ENCODE peak calls at places on chromosomes 6 and 20, in nine cellular contexts. L, K, R, I, T, F, Y, B and O are unnamed samples.

GRCh38 chr20:62973033-62973745 is 20.7 kb downstream of the SLC17A9 start:
- DNase-seq in L (no peak), K (no peak), R (no peak), I (no peak), T (no peak), F (no peak), Y (no peak), B (no peak), O (no peak)

GRCh38 chr6:47348316-47348863 is 38.7 kb upstream of the TNFRSF21 start:
- DNase-seq in L (no peak), K (no peak), R (no peak), I (no peak), T (no peak), F (no peak), Y (no peak), B (no peak), O (no peak)

GRCh38 chr6:24796616-24797290 is 2.0 kb downstream of the ARMH2 start:
- DNase-seq in L (no peak), K (no peak), R (no peak), I (no peak), T (no peak), F (no peak), Y (no peak), B (no peak), O (no peak)

GRCh38 chr6:127120109-127120786 is 1.8 kb downstream of the RSPO3 start:
- DNase-seq in L (peak), K (no peak), R (no peak), I (no peak), T (no peak), F (no peak), Y (peak), B (no peak), O (no peak)

GRCh38 chr20:2236266-2236665 is 59.5 kb upstream of the TGM3 start:
- DNase-seq in L (no peak), K (no peak), R (peak), I (no peak), T (peak), F (no peak), Y (no peak), B (no peak), O (no peak)

GRCh38 chr20:17444091-17444490 is 87.1 kb downstream of the BFSP1 start:
- DNase-seq in L (no peak), K (no peak), R (no peak), I (no peak), T (no peak), F (no peak), Y (no peak), B (no peak), O (no peak)

GRCh38 chr20:19992996-19993908 is 23.9 kb upstream of the NAA20 start:
- DNase-seq in L (no peak), K (peak), R (peak), I (no peak), T (peak), F (no peak), Y (peak), B (peak), O (no peak)

GRCh38 chr20:24100370-24101011 is 111.9 kb upstream of the GGTLC1 start:
- DNase-seq in L (peak), K (peak), R (peak), I (no peak), T (peak), F (peak), Y (no peak), B (peak), O (peak)

GRCh38 chr6:137659871-137660270 is 165.7 kb upstream of the OLIG3 start:
- DNase-seq in L (no peak), K (no peak), R (no peak), I (no peak), T (no peak), F (no peak), Y (no peak), B (no peak), O (peak)

GRCh38 chr20:59144831-59145196 is 18.8 kb upstream of the ZNF831 start:
- DNase-seq in L (no peak), K (no peak), R (no peak), I (no peak), T (no peak), F (no peak), Y (peak), B (no peak), O (no peak)

GRCh38 chr6:11653028-11653583 is 115.6 kb downstream of the TMEM170B start:
- DNase-seq in L (no peak), K (peak), R (peak), I (no peak), T (peak), F (no peak), Y (no peak), B (peak), O (peak)

GRCh38 chr6:89184344-89184743 is 32.8 kb downstream of the GABRR1 start:
- DNase-seq in L (peak), K (peak), R (no peak), I (no peak), T (no peak), F (no peak), Y (no peak), B (no peak), O (no peak)

GRCh38 chr6:16849280-16850210 is 88.3 kb upstream of the ATXN1 start:
- DNase-seq in L (no peak), K (peak), R (peak), I (no peak), T (peak), F (no peak), Y (no peak), B (peak), O (no peak)

GRCh38 chr6:151704383-151704782 is 103.1 kb upstream of the ESR1 start:
- DNase-seq in L (no peak), K (no peak), R (no peak), I (no peak), T (no peak), F (no peak), Y (no peak), B (no peak), O (no peak)

DNA sequence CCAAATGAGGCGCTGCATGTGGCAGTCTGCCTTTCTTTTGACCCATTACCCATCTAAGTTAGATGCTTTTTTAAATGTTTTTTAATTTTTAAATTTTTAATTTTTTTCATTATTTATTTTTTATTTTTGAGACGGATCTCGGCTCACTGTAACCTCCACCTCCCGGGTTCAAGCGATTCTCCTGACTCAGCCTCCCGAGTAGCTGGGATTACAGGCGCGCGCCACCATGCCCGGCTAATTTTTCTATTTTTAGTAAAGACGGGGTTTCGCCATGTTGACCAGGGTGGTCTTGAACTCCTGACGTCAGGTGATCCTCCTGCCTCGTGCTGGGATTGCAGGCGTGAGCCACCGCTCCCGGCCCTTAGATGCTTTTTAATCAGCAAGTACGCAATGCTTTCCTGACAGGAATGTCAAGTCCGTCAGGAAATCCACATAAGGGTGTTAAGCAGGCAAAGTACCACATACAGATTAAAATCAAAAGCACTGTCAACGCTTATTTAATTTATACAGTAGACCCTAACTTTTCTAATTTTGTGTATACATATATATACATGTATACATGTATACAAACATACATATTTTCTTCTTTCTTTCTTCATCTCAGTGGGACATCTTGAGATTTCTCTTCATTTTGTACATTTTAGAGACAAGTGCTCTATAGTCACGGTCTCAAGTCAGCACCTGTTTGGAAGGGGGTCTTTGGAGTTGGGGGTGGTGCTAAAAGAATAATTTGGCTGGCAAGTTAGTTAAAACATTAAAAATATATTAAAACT is 1.0 kb upstream of the GSTA4 start:
- DNase-seq in L (peak), K (peak), R (peak), I (peak), T (peak), F (peak), Y (peak), B (peak), O (peak)
- H3K4me3 ChIP-seq in L (peak), K (peak), R (peak), I (no peak), T (peak), F (peak), Y (peak), B (peak), O (peak)

DNA sequence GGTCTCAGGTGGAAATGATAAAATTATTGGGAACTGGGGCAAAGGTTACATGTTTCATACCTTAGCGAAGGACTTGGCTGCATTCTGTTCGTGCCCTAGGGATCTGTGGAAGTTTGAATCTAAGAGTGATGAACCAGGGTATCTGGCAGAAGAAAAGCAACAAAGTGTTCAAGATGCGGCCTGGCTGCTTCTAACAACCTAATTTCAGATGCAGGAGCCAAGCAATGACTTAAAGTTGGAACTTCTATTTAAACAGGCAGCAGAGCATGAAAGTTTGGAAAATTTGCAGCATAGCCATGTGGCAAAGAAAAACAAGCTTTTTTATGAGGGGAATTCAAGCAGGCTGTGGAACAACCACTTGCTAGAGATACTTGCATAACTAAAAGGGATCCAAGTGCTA is 73.5 kb downstream of the CD24 start:
- DNase-seq in L (no peak), K (no peak), R (no peak), I (no peak), T (no peak), F (no peak), Y (no peak), B (no peak), O (no peak)
- TF ChIP-seq CTCF in L (no peak), K (no peak), R (no peak), I (no peak), T (no peak), F (no peak), Y (no peak), B (no peak), O (no peak)

GRCh38 chr6:144395014-144395413 is 109.9 kb downstream of the UTRN start:
- DNase-seq in L (no peak), K (peak), R (peak), I (no peak), T (no peak), F (no peak), Y (no peak), B (no peak), O (no peak)

GRCh38 chr6:144390202-144390601 is 105.1 kb downstream of the UTRN start:
- DNase-seq in L (no peak), K (no peak), R (no peak), I (no peak), T (no peak), F (no peak), Y (no peak), B (no peak), O (no peak)

GRCh38 chr6:144395835-144396234 is 110.7 kb downstream of the UTRN start:
- DNase-seq in L (no peak), K (no peak), R (no peak), I (no peak), T (no peak), F (no peak), Y (no peak), B (no peak), O (no peak)

GRCh38 chr6:144394209-144394608 is 109.1 kb downstream of the UTRN start:
- DNase-seq in L (no peak), K (peak), R (no peak), I (no peak), T (no peak), F (no peak), Y (no peak), B (peak), O (no peak)

GRCh38 chr6:144390886-144391285 is 105.8 kb downstream of the UTRN start:
- DNase-seq in L (no peak), K (peak), R (peak), I (no peak), T (no peak), F (no peak), Y (no peak), B (no peak), O (no peak)
- H3K4me3 ChIP-seq in L (no peak), K (no peak), R (no peak), I (no peak), T (no peak), F (no peak), Y (no peak), B (no peak), O (no peak)

GRCh38 chr6:43800746-43801488 is 30.9 kb downstream of the VEGFA start:
- DNase-seq in L (no peak), K (no peak), R (no peak), I (no peak), T (no peak), F (no peak), Y (no peak), B (no peak), O (no peak)
- TF ChIP-seq CTCF in L (peak), K (no peak), R (no peak), I (no peak), T (no peak), F (no peak), Y (no peak), B (no peak), O (peak)

GRCh38 chr6:28537509-28538140 is 11.9 kb downstream of the GPX5 start:
- DNase-seq in L (peak), K (peak), R (peak), I (no peak), T (no peak), F (no peak), Y (no peak), B (peak), O (no peak)
- H3K4me3 ChIP-seq in L (peak), K (no peak), R (no peak), I (no peak), T (peak), F (no peak), Y (no peak), B (peak), O (no peak)

DNA sequence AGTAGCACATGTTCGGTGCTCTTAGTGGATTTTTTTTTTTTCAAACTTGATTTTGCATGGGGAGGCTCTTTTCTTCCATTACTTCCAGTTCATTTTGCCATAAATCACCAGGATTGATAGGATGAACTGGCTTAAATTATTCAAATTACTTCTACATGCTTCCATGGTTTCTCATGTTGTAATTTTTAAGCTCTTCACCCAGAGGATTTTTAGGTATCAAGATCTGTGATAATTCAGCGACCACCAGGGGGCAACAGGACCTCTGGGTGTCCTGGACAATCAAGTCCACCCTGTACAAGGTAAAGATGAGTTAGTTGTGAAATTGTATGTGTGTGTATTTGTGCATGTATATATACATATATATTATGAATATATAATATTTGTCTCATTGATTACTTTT is 4.2 kb upstream of the EPHA7 start:
- DNase-seq in L (peak), K (peak), R (peak), I (no peak), T (peak), F (peak), Y (no peak), B (peak), O (no peak)
- TF ChIP-seq CTCF in L (peak), K (peak), R (peak), I (peak), T (peak), F (peak), Y (peak), B (peak), O (peak)